ENCODE peak calls at places on chromosomes 3 and 15, in five cellular contexts. V, R, Z, S and Q are unnamed samples.

GRCh38 chr3:124263168-124263567 is 271.2 kb upstream of the ROPN1 start:
- DNase-seq in Z (no peak), S (no peak), V (no peak), R (peak; percentile 93), Q (no peak)

GRCh38 chr3:683770-684169 is 409.1 kb upstream of the CNTN6 start:
- DNase-seq in R (no peak), V (no peak), S (no peak), Z (no peak), Q (no peak)

GRCh38 chr3:133273346-133273745 is 126.5 kb upstream of the BFSP2 start:
- DNase-seq in S (no peak), V (no peak), Z (no peak), R (no peak), Q (no peak)

GRCh38 chr3:36362216-36362615 is 18.1 kb upstream of the STAC start:
- DNase-seq in V (no peak), R (peak; percentile 62), S (no peak), Z (no peak), Q (no peak)

GRCh38 chr15:92503889-92504288 is 110.2 kb downstream of the ST8SIA2 start:
- DNase-seq in Z (no peak), R (no peak), V (no peak), S (no peak), Q (no peak)

GRCh38 chr15:40053234-40054055 is 14.5 kb upstream of the SRP14 start:
- DNase-seq in S (no peak), Z (no peak), R (no peak), V (no peak), Q (no peak)

GRCh38 chr3:25493786-25494185 is 65.7 kb downstream of the RARB start:
- DNase-seq in Z (no peak), V (no peak), S (no peak), R (peak; percentile 92), Q (no peak)

GRCh38 chr3:160921020-160921635 is 165.1 kb downstream of the PPM1L start:
- DNase-seq in Z (no peak), S (no peak), V (no peak), R (peak; percentile 54), Q (no peak)

GRCh38 chr15:101409621-101410020 is 79.9 kb downstream of the PCSK6 start:
- DNase-seq in V (no peak), Z (no peak), R (no peak), S (no peak), Q (no peak)

GRCh38 chr15:73391128-73391864 is 22.5 kb upstream of the HCN4 start:
- DNase-seq in Z (no peak), S (no peak), R (no peak), V (no peak), Q (no peak)

GRCh38 chr15:31302029-31302657 is 24.5 kb upstream of the KLF13 start:
- DNase-seq in Z (no peak), R (no peak), S (no peak), V (peak; percentile 12), Q (no peak)

GRCh38 chr15:101022306-101022705 is 103.1 kb downstream of the LRRK1 start:
- DNase-seq in S (no peak), R (no peak), Z (no peak), V (peak; percentile 14), Q (no peak)